ENCODE peak calls at places on chromosomes 5 and 9, in ten cellular contexts. I, K, N, P, J, F, Z, H, S and B are unnamed samples. For H3K9me3, the result is how much of the 10 kb centered on the place peaks cover.

GRCh38 chr5:135398160-135398854 is 724 bp downstream of the MACROH2A1 start:
- DNase-seq in I (peak), K (no peak), N (peak), P (peak), J (peak), F (no peak), Z (peak), H (peak), S (peak), B (peak)

GRCh38 chr9:133449760-133450159 is 10.0 kb upstream of the CACFD1 start:
- DNase-seq in I (no peak), K (no peak), N (peak), P (no peak), J (peak), F (no peak), Z (no peak), H (no peak), S (peak), B (no peak)

GRCh38 chr9:112703304-112703703 is 14.6 kb downstream of the INIP start:
- DNase-seq in I (no peak), K (no peak), N (no peak), P (no peak), J (no peak), F (no peak), Z (no peak), H (no peak), S (no peak), B (no peak)

GRCh38 chr5:154712518-154713437 is 42.4 kb upstream of the LARP1 start:
- DNase-seq in I (no peak), K (no peak), N (peak), P (no peak), J (peak), F (no peak), Z (peak), H (no peak), S (peak), B (no peak)

GRCh38 chr5:154351566-154351965 is 94.2 kb upstream of the SAP30L start:
- DNase-seq in I (no peak), K (no peak), N (no peak), P (no peak), J (no peak), F (no peak), Z (no peak), H (no peak), S (no peak), B (no peak)

GRCh38 chr5:61748651-61749050 is 416.6 kb downstream of the ZSWIM6 start:
- DNase-seq in I (no peak), K (no peak), N (no peak), P (no peak), J (no peak), F (no peak), Z (no peak), H (no peak), S (no peak), B (no peak)

GRCh38 chr5:168600409-168600808 is 21.2 kb upstream of the PANK3 start:
- DNase-seq in I (no peak), K (no peak), N (peak), P (no peak), J (peak), F (no peak), Z (peak), H (peak), S (no peak), B (no peak)

GRCh38 chr9:133604214-133604613 is 5.0 kb downstream of the FAM163B start:
- DNase-seq in I (peak), K (no peak), N (no peak), P (peak), J (no peak), F (no peak), Z (no peak), H (no peak), S (peak), B (peak)

GRCh38 chr9:128743421-128743820 is 19.5 kb upstream of the ZDHHC12 start:
- DNase-seq in I (no peak), K (no peak), N (no peak), P (no peak), J (no peak), F (no peak), Z (no peak), H (no peak), S (no peak), B (no peak)

GRCh38 chr5:172178301-172179031 is 9.6 kb downstream of the STK10 start:
- DNase-seq in I (no peak), K (no peak), N (peak), P (no peak), J (no peak), F (no peak), Z (no peak), H (peak), S (no peak), B (no peak)

GRCh38 chr9:92706218-92706940 is 36.4 kb upstream of the IPPK start:
- DNase-seq in I (peak), K (no peak), N (no peak), P (peak), J (no peak), F (no peak), Z (peak), H (peak), S (no peak), B (peak)

GRCh38 chr5:71596169-71596568 is 9.0 kb downstream of the MCCC2 start:
- DNase-seq in I (no peak), K (no peak), N (no peak), P (no peak), J (no peak), F (peak), Z (no peak), H (no peak), S (no peak), B (no peak)

GRCh38 chr5:136159457-136159856 is 26.8 kb downstream of the SMAD5 start:
- DNase-seq in I (peak), K (no peak), N (no peak), P (no peak), J (no peak), F (peak), Z (no peak), H (no peak), S (no peak), B (no peak)

GRCh38 chr5:6837095-6837494 is 123.9 kb downstream of the TENT4A start:
- DNase-seq in I (no peak), K (no peak), N (no peak), P (no peak), J (no peak), F (no peak), Z (no peak), H (no peak), S (no peak), B (no peak)

GRCh38 chr9:114347675-114348074 is 18.0 kb downstream of the ORM2 start:
- DNase-seq in I (no peak), K (no peak), N (no peak), P (no peak), J (no peak), F (no peak), Z (no peak), H (no peak), S (peak), B (no peak)

GRCh38 chr5:72377920-72378635 is 57.9 kb downstream of the PTCD2 start:
- DNase-seq in I (peak), K (peak), N (no peak), P (peak), J (no peak), F (no peak), Z (peak), H (peak), S (no peak), B (no peak)

DNA sequence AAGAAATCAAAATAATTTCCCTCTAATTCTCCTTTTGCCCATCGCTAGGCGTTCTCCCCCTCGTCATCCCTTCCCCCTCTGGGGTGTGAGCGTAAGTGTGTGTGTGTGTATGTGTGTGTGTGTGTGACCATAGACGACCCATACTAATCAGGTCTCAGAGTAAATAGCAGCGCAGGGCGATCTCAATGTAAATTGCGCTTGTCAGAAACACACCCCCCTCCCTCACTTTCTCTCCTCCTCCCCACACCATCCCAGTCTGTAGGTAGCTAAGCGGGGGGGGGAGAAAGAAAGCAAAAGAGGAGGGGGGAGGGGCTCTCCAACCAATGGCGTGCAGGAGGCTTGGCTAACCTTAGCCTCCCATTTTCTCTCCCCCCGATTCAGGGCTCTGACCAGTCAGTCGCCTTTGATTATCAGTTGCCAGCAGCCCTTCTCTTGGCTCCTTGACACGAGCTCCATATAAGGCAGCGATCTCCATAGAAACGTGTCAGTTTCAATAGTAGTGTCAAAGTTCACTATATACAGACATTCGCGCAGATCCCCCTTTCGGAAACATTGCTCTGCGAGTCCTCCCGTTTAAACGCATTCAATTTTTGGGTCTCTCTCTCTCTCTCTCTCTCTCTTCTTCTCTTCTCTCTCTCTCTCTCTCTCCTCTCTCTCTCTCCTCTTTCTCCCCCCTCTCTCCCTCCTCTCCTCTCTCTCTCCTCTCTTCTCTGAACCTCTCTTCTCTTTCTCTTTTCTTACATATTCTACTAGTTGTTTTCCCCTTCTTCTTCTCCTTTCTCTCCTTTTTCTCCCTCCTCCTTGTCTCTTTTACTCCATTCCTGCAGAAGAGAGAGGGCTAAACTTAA is at the start of gene NR2F1:
- DNase-seq in I (peak), K (no peak), N (peak), P (peak), J (peak), F (peak), Z (peak), H (peak), S (peak), B (no peak)
- H3K27ac ChIP-seq in I (no peak), K (no peak), N (peak), P (peak), J (peak), F (peak), Z (peak), H (no peak), S (peak), B (no peak)

DNA sequence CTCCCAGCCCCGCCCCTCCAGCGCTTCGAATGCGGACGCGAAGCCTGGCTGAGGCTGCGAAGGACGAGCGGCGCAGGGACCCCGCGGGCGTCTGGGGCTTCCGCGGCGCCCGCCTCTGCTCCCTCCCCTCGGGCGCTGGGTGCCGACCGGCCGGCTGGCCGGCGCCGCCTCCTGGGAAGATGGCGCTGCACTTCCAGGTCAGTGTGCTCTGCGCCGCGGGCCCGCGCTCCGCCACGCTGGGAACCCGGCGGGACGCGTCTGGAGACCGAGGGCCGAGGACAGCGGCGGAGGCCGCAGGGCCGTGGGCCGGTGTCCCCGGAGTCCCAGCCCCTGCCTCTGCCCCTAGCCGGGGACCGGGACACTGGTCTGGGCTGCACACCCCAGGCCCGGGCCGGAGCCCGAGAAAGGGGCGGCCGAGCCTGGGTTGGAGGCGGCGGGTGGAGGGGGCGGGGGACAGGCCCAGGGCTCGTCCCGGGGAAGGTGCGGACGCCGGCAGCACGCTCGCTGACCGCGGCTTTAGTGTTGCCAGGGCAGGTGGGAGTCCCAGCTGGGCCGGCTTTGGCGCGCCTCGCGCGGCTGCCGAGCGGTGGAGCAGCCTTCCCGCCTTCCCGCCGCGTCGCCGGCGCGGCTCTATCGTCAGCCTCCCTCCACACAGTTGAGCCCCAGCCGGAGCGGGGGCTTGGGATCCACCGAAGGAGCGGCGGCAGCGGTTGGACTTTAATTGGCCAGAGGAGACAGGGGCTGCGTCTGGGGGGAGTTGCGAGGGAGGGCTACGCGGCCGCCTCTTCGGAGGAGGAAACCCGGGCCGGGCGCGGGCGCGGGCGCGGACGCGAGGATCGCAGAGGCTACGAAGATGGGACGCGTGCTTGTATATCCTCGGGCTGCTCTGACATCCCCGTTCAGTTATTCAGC is at the start of gene RANBP17:
- DNase-seq in I (peak), K (peak), N (peak), P (peak), J (peak), F (peak), Z (peak), H (peak), S (peak), B (no peak)
- TF ChIP-seq CTCF in I (no peak), K (no peak), N (no peak), P (peak), J (no peak), F (peak), Z (no peak), H (peak), S (no peak), B (no peak)

GRCh38 chr5:118657576-118657975 is 330.8 kb downstream of the DTWD2 start:
- DNase-seq in I (no peak), K (no peak), N (no peak), P (no peak), J (no peak), F (no peak), Z (no peak), H (no peak), S (no peak), B (no peak)
- H3K9me3 ChIP-seq in I (under half), K (under half), N (under half), P (under half), J (under half), F (under half), Z (under half), H (under half), S (under half), B (under half)

DNA sequence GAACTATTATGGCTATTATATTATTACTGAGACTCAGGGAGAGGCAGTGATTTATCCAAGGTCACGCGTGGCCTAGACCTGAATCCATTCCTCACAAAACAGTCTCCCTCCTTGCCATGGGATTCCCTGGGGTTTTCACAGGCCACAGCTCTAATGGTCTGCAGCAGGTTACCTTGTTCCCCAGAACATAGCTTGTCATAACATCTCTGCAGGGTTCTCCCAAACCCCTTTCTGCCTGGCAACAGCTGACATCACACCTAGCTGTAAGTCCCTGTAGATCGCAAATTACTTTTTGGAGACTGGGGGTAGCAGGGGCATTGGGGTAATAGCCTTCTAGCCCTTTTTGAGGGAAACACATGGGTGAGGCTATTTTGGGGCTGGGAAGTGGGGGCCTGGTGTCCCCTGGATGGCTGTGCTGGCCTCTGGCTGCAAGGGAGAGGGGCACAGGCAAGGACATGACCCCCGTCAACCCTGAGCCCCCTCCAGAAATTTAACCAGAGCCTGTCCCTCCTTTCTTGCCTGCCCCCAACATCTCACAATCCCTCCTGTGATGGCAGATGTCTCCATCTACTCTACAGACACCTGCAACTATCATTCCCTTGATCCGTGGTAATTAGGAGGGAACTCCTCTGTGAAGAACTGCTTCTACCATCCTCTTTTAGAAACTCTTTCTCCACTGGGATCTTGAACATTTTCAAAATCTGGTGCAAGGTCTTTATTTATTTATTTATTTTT is 1.3 kb downstream of the CD74 start:
- DNase-seq in I (no peak), K (peak), N (peak), P (peak), J (no peak), F (peak), Z (peak), H (peak), S (no peak), B (peak)
- H3K27ac ChIP-seq in I (peak), K (peak), N (peak), P (no peak), J (no peak), F (no peak), Z (peak), H (no peak), S (peak), B (peak)

GRCh38 chr9:117535439-117535838 is 120.6 kb upstream of the ASTN2 start:
- DNase-seq in I (no peak), K (no peak), N (no peak), P (peak), J (no peak), F (no peak), Z (no peak), H (peak), S (no peak), B (no peak)
- TF ChIP-seq CTCF in I (no peak), K (no peak), N (no peak), P (peak), J (no peak), F (no peak), Z (no peak), H (peak), S (no peak), B (no peak)

DNA sequence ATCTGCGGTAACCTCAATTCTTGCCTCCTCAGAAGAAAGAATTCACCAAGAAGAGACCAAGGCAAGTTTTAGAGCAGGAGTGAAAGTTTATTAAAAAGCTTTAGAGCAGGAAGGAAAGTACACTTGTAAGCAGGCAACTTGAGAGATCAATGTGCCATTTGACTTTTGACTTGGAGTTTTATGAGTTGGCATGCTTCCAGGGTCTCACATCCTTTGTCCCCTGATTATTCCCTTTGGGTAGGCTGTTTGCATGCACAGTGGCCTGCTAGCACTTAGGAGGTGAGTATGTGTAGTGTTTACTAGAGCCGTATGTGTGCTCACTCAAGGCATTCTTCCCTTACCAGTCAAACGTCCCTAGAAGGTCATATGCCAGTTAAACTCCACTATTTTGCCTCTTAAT is 111.0 kb upstream of the RAI14 start:
- DNase-seq in I (no peak), K (no peak), N (no peak), P (no peak), J (no peak), F (no peak), Z (no peak), H (no peak), S (no peak), B (no peak)
- H3K9me3 ChIP-seq in I (under half), K (under half), N (under half), P (under half), J (half or more), F (under half), Z (under half), H (under half), S (under half), B (under half)

DNA sequence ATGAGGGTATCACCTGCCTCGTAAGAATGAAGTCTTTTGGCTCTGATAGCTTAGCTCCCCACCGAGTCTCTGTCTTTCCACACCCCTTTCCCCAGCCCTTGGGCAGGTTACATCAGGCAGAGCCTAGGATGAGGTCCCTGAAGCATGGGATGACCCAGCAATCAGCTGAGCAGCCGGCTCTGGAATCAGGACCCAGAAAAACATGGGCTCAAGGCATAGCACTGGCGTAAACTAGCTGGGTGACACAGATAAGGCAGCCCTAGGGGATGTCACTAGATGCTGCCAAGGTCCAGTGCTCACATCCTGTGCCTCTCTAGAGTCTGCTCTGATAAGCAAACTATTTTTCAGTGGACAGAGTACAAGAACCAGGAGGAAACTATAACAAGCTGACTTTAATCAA is 26.6 kb downstream of the IDNK start:
- DNase-seq in I (no peak), K (no peak), N (no peak), P (no peak), J (no peak), F (no peak), Z (no peak), H (no peak), S (no peak), B (no peak)
- H3K27ac ChIP-seq in I (no peak), K (no peak), N (no peak), P (peak), J (no peak), F (no peak), Z (no peak), H (no peak), S (no peak), B (no peak)

DNA sequence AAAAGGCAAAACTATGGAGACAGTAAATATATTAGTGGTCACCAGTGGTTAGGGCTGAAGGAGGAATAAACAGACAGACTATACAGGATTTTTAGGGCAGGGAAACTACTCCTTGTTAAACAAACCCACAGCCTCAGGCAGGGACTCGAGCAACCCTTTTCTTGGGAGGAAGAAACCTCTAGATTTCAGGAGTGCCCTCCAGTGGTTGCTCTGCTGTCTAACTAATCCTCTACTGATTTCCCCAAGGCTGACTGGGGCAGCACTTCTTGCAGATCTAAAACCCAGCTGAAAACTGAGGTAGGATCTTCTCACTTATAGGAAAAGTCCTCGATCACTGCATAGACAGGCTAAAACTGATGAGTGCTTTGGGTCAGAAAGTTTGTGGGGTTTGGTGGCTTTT is 176.8 kb downstream of the ISOC1 start:
- DNase-seq in I (peak), K (no peak), N (no peak), P (peak), J (no peak), F (no peak), Z (no peak), H (peak), S (no peak), B (no peak)
- TF ChIP-seq CTCF in I (peak), K (no peak), N (no peak), P (peak), J (peak), F (no peak), Z (no peak), H (peak), S (no peak), B (no peak)

GRCh38 chr9:123401879-123402513 is 46.0 kb downstream of the CRB2 start:
- DNase-seq in I (peak), K (no peak), N (no peak), P (peak), J (no peak), F (peak), Z (no peak), H (peak), S (no peak), B (no peak)
- H3K9me3 ChIP-seq in I (under half), K (under half), N (under half), P (under half), J (under half), F (under half), Z (under half), H (under half), S (under half), B (under half)